ENCODE peak calls at places on chromosomes 6 and 20, in five cellular contexts. V is transverse colon, G is adrenal gland, W is A549, D is spleen. U is an unnamed sample. For H3K9me3, the result is how much of the 10 kb centered on the place peaks cover.

GRCh38 chr6:110181131-110182027 is 1.2 kb downstream of the CDC40 start:
- DNase-seq in G (no peak), W (no peak), D (no peak), V (no peak), U (no peak)

GRCh38 chr6:15327271-15327670 is 81.4 kb downstream of the JARID2 start:
- DNase-seq in G (peak), D (no peak), V (peak), W (peak), U (peak)

GRCh38 chr6:2266031-2266430 is 20.6 kb upstream of the GMDS start:
- DNase-seq in V (no peak), W (no peak), G (no peak), D (no peak), U (no peak)

GRCh38 chr6:15090145-15090579 is 155.7 kb upstream of the JARID2 start:
- DNase-seq in V (no peak), W (no peak), D (no peak), G (no peak), U (no peak)

GRCh38 chr20:1463971-1464570 is 2.6 kb downstream of the NSFL1C start:
- DNase-seq in D (no peak), G (no peak), V (no peak), W (no peak), U (no peak)

GRCh38 chr6:16104624-16105023 is 24.3 kb upstream of the MYLIP start:
- DNase-seq in V (no peak), D (no peak), W (no peak), G (no peak), U (no peak)

GRCh38 chr6:83838727-83839126 is 14.4 kb upstream of the RIPPLY2 start:
- DNase-seq in V (no peak), W (no peak), D (no peak), G (no peak), U (no peak)

GRCh38 chr6:1860756-1861369 is 251.1 kb downstream of the FOXC1 start:
- DNase-seq in W (no peak), V (no peak), G (no peak), D (no peak), U (no peak)

GRCh38 chr6:29295623-29296022 is 5.9 kb upstream of the OR14J1 start:
- DNase-seq in W (no peak), D (no peak), G (no peak), V (no peak), U (no peak)

GRCh38 chr6:1409774-1410465 is 20.5 kb downstream of the FOXF2 start:
- DNase-seq in D (no peak), W (no peak), V (no peak), G (no peak), U (no peak)

GRCh38 chr20:60069626-60070025 is 111.4 kb downstream of the CDH26 start:
- DNase-seq in D (no peak), V (no peak), W (no peak), G (no peak), U (no peak)

GRCh38 chr6:13486679-13487121 is 700 bp downstream of the GFOD1 start:
- DNase-seq in G (peak), V (peak), W (peak), D (peak), U (peak)

GRCh38 chr20:49843139-49843538 is 30.5 kb downstream of the SLC9A8 start:
- DNase-seq in G (no peak), D (no peak), V (no peak), W (no peak), U (no peak)

GRCh38 chr6:105135056-105135455 is 44.8 kb downstream of the POPDC3 start:
- DNase-seq in V (no peak), D (no peak), W (peak), G (no peak), U (no peak)

GRCh38 chr20:57291003-57291402 is 24.6 kb upstream of the BMP7 start:
- DNase-seq in V (no peak), G (no peak), D (no peak), W (no peak), U (no peak)

GRCh38 chr6:24719125-24719931 is at the start of gene C6orf62:
- DNase-seq in G (no peak), D (peak), W (peak), V (peak), U (peak)

GRCh38 chr6:52675372-52675771 is 4.5 kb downstream of the TMEM14A start:
- DNase-seq in V (no peak), G (no peak), W (no peak), D (no peak), U (no peak)

GRCh38 chr6:157763129-157763893 is 59.7 kb upstream of the SNX9 start:
- DNase-seq in V (peak), G (peak), W (peak), D (no peak), U (peak)

GRCh38 chr20:23205656-23206055 is 119.5 kb upstream of the CD93 start:
- DNase-seq in D (no peak), V (peak), G (peak), W (no peak), U (peak)

GRCh38 chr20:8424010-8424409 is 291.9 kb downstream of the PLCB1 start:
- DNase-seq in G (peak), D (no peak), V (no peak), W (no peak), U (no peak)

GRCh38 chr6:29602564-29603361 is 17.8 kb downstream of the OR2H2 start:
- DNase-seq in W (peak), D (no peak), G (no peak), V (no peak), U (no peak)

GRCh38 chr6:164039954-164040375 is 625.4 kb downstream of the QKI start:
- DNase-seq in G (peak), W (no peak), D (peak), V (peak), U (peak)

GRCh38 chr20:7406671-7407070 is 533.6 kb downstream of the HAO1 start:
- DNase-seq in V (no peak), D (no peak), W (no peak), G (no peak), U (no peak)

GRCh38 chr6:28985396-28986164 is 19.5 kb downstream of the ZNF311 start:
- DNase-seq in D (peak), V (peak), W (peak), G (peak), U (peak)

GRCh38 chr6:38806833-38807232 is 91.7 kb downstream of the DNAH8 start:
- DNase-seq in D (no peak), W (no peak), G (no peak), V (no peak), U (no peak)

GRCh38 chr20:44035924-44036323 is 121.3 kb downstream of the TOX2 start:
- DNase-seq in V (no peak), G (no peak), W (no peak), D (peak), U (no peak)

GRCh38 chr20:23133560-23133998 is 47.5 kb upstream of the CD93 start:
- DNase-seq in D (no peak), G (peak), W (no peak), V (no peak), U (no peak)

GRCh38 chr20:688809-689208 is 13.2 kb upstream of the SCRT2 start:
- DNase-seq in V (no peak), G (peak), W (no peak), D (peak), U (no peak)

GRCh38 chr6:168437751-168438150 is 3.2 kb upstream of the SMOC2 start:
- DNase-seq in W (no peak), D (no peak), G (no peak), V (no peak), U (no peak)
- H3K4me3 ChIP-seq in W (no peak), D (no peak), G (no peak), V (no peak), U (no peak)

DNA sequence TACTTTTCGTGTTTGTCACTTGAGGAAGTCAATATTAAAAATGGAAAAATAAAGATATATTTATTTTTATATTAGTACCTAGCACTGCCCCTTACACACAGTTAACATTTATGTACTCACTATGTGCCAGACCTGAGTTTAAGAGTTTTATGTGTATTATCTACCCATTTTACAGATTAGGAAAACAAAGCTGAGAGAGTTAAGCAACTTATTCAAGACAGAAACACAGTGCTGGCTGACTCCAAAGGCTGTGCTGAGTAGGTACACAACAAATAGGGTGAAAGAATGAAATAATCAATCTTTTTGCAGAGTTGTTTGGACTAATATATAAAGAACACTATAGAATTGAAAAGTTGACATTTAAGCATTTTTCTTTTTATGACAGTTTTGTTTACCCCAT is 127.9 kb downstream of the REV3L start:
- DNase-seq in V (no peak), D (no peak), G (no peak), W (no peak), U (no peak)
- TF ChIP-seq POLR2A in V (no peak), D (no peak), G (no peak), W (no peak), U (no peak)

GRCh38 chr20:58528412-58528811 is 13.2 kb upstream of the APCDD1L start:
- DNase-seq in V (no peak), G (no peak), D (no peak), W (no peak), U (no peak)
- H3K9me3 ChIP-seq in V (under half), G (under half), D (under half), W (half or more), U (under half)

DNA sequence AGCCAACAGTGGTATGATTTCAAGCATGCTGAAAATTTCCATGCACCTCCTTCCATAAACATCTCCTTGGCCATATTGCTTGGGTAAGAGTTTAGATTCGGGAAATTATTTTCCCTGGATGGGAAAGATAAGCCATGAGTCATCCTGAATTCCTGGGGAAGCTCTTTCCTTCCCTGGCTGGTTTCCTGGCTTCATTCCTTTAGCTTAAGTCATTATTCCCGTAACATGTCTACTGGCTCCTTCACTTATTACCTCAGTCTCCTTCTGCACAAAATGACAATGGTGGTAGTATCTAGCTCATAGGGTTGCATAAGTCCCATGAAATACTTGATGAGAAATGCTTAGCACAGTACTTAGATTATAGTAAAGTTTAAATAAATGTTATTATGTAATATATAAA is 27.6 kb downstream of the TINAG start:
- DNase-seq in G (no peak), W (peak), D (no peak), V (no peak), U (no peak)
- H3K4me3 ChIP-seq in G (no peak), W (no peak), D (no peak), V (no peak), U (no peak)

GRCh38 chr6:37171141-37171969 is 1.4 kb downstream of the PIM1 start:
- DNase-seq in G (peak), V (peak), W (no peak), D (peak), U (peak)

GRCh38 chr6:37171970-37172812 is 2.2 kb downstream of the PIM1 start:
- DNase-seq in W (peak), G (peak), V (peak), D (peak), U (peak)

GRCh38 chr6:37168809-37169457 is 1.0 kb upstream of the PIM1 start:
- DNase-seq in V (no peak), W (peak), G (no peak), D (no peak), U (no peak)

GRCh38 chr6:37169458-37170272 is at the start of gene PIM1:
- DNase-seq in W (peak), G (peak), D (peak), V (peak), U (peak)

DNA sequence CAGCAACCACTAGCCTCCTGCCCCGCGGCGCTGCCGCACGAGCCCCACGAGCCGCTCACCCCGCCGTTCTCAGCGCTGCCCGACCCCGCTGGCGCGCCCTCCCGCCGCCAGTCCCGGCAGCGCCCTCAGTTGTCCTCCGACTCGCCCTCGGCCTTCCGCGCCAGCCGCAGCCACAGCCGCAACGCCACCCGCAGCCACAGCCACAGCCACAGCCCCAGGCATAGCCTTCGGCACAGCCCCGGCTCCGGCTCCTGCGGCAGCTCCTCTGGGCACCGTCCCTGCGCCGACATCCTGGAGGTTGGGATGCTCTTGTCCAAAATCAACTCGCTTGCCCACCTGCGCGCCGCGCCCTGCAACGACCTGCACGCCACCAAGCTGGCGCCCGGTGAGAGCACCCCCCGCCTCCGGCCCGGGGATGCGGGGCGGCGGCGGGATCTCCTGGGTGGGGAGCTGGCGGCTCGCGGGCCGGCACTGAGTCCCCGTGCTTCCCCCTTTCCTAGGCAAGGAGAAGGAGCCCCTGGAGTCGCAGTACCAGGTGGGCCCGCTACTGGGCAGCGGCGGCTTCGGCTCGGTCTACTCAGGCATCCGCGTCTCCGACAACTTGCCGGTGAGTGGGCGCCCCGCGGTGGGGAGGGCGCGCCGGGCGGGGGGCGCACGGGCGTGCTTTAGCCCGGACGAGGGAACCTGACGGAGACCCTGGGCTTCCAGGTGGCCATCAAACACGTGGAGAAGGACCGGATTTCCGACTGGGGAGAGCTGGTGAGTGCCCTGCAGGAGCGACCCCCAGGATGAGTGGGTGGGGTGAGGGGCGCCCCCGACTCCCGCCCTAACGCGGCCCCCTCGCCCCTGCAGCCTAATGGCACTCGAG is 555 bp downstream of the PIM1 start:
- DNase-seq in W (peak), D (no peak), G (peak), V (peak), U (peak)
- TF ChIP-seq POLR2A in W (no peak), D (no peak), G (peak), V (peak), U (no peak)

DNA sequence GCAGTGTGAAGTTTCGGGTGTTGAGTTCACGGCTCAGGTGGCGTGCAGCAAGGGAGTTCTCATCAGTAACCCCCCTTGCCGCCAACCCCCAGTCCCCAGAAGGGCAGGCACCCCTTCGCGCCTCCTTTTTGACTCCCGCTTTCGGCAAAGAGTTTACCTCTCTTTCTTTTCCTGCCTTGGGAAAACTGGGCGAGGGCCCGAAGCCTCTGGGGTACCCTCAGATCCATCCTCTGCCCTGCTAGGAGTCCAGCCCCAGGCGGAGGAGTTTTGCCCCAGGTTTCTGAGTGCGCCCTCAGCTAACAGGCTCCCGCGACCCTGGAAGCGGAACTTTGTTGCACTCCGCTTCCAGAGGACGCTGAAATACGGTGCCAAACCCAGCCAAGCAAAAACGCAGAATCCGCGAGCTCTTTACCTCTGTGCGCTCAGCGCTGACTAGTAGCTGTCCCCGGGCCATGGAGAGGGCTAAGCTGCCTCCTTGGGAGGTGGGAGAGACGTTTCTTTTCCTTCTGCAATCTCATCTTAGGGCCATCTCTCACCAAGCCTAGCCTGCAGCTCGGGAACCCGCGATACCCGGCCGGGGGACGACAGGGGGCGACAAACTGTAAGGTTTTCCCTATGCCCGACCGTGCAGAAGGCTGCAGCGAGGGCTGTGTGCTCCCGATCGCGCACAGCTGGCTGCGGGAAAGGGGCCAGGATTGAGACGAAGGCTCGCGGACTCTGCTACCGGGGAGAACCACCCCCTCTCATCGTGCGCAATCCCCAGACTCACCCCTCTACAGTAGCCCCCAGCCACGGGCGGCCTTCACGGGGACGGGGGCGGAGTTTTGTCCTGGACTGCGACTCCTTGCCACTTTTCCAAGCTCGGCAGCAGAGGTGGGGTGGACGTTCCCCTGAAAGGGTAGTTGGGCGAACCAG is 2.7 kb upstream of the PAX1 start:
- DNase-seq in V (peak), D (peak), G (peak), W (peak), U (no peak)
- H3K9me3 ChIP-seq in V (under half), D (under half), G (under half), W (under half), U (under half)

GRCh38 chr6:10410214-10410873 is 4.5 kb downstream of the TFAP2A start:
- DNase-seq in W (no peak), D (no peak), G (no peak), V (no peak), U (no peak)
- H3K4me3 ChIP-seq in W (peak), D (no peak), G (no peak), V (no peak), U (no peak)

U was measured in Peyer's patch.